ENCODE peak calls at places on chromosomes 4 and X, in seven cellular contexts. One of them, this sample, is unnamed.

GRCh38 chr4:127555106-127555505 is 77.7 kb upstream of the INTU start:
- DNase-seq in endothelial cell of umbilical vein: no peak
- DNase-seq in mucosa of descending colon: no peak
- DNase-seq in naive thymus-derived CD4-positive, alpha-beta T cell: no peak
- DNase-seq in tibial nerve: no peak
- DNase-seq in MM.1S: no peak
- DNase-seq in heart right ventricle: no peak
- DNase-seq in this sample: no peak

GRCh38 chrX:134592303-134592702 is 66.0 kb downstream of the PLAC1 start:
- DNase-seq in endothelial cell of umbilical vein: no peak
- DNase-seq in mucosa of descending colon: no peak
- DNase-seq in naive thymus-derived CD4-positive, alpha-beta T cell: no peak
- DNase-seq in tibial nerve: no peak
- DNase-seq in MM.1S: no peak
- DNase-seq in heart right ventricle: no peak
- DNase-seq in this sample: no peak

GRCh38 chr4:8270912-8271815 is 1.6 kb downstream of the HTRA3 start:
- DNase-seq in endothelial cell of umbilical vein: no peak
- DNase-seq in mucosa of descending colon: no peak
- DNase-seq in naive thymus-derived CD4-positive, alpha-beta T cell: no peak
- DNase-seq in tibial nerve: no peak
- DNase-seq in MM.1S: no peak
- DNase-seq in heart right ventricle: no peak
- DNase-seq in this sample: no peak

GRCh38 chrX:132648870-132649269 is 160.0 kb upstream of the MBNL3 start:
- DNase-seq in endothelial cell of umbilical vein: no peak
- DNase-seq in mucosa of descending colon: no peak
- DNase-seq in naive thymus-derived CD4-positive, alpha-beta T cell: no peak
- DNase-seq in tibial nerve: no peak
- DNase-seq in MM.1S: no peak
- DNase-seq in heart right ventricle: no peak
- DNase-seq in this sample: no peak

GRCh38 chrX:116243039-116243438 is 72.5 kb downstream of the AGTR2 start:
- DNase-seq in endothelial cell of umbilical vein: no peak
- DNase-seq in mucosa of descending colon: no peak
- DNase-seq in naive thymus-derived CD4-positive, alpha-beta T cell: no peak
- DNase-seq in tibial nerve: no peak
- DNase-seq in MM.1S: no peak
- DNase-seq in heart right ventricle: no peak
- DNase-seq in this sample: no peak

GRCh38 chr4:151226004-151226932 is 50.7 kb upstream of the PRSS48 start:
- DNase-seq in endothelial cell of umbilical vein: peak; percentile 92
- DNase-seq in mucosa of descending colon: no peak
- DNase-seq in naive thymus-derived CD4-positive, alpha-beta T cell: no peak
- DNase-seq in tibial nerve: no peak
- DNase-seq in MM.1S: no peak
- DNase-seq in heart right ventricle: no peak
- DNase-seq in this sample: no peak

GRCh38 chr4:66923081-66923865 is 622.0 kb downstream of the CENPC start:
- DNase-seq in endothelial cell of umbilical vein: no peak
- DNase-seq in mucosa of descending colon: no peak
- DNase-seq in naive thymus-derived CD4-positive, alpha-beta T cell: no peak
- DNase-seq in tibial nerve: no peak
- DNase-seq in MM.1S: no peak
- DNase-seq in heart right ventricle: no peak
- DNase-seq in this sample: no peak

GRCh38 chr4:174152717-174153466 is 130.6 kb downstream of the FBXO8 start:
- DNase-seq in endothelial cell of umbilical vein: no peak
- DNase-seq in mucosa of descending colon: no peak
- DNase-seq in naive thymus-derived CD4-positive, alpha-beta T cell: no peak
- DNase-seq in tibial nerve: no peak
- DNase-seq in MM.1S: no peak
- DNase-seq in heart right ventricle: no peak
- DNase-seq in this sample: no peak

GRCh38 chr4:6470502-6471302 is 1.7 kb downstream of the PPP2R2C start:
- DNase-seq in endothelial cell of umbilical vein: peak; percentile 12
- DNase-seq in mucosa of descending colon: peak; percentile 46
- DNase-seq in naive thymus-derived CD4-positive, alpha-beta T cell: no peak
- DNase-seq in tibial nerve: no peak
- DNase-seq in MM.1S: no peak
- DNase-seq in heart right ventricle: peak; percentile 25
- DNase-seq in this sample: no peak

GRCh38 chr4:153582954-153583456 is 101.1 kb upstream of the TLR2 start:
- DNase-seq in endothelial cell of umbilical vein: no peak
- DNase-seq in mucosa of descending colon: no peak
- DNase-seq in naive thymus-derived CD4-positive, alpha-beta T cell: no peak
- DNase-seq in tibial nerve: no peak
- DNase-seq in MM.1S: no peak
- DNase-seq in heart right ventricle: no peak
- DNase-seq in this sample: no peak

GRCh38 chrX:154517101-154517781 is 1.2 kb upstream of the FAM3A start:
- DNase-seq in endothelial cell of umbilical vein: no peak
- DNase-seq in mucosa of descending colon: no peak
- DNase-seq in naive thymus-derived CD4-positive, alpha-beta T cell: no peak
- DNase-seq in tibial nerve: no peak
- DNase-seq in MM.1S: no peak
- DNase-seq in heart right ventricle: no peak
- DNase-seq in this sample: no peak

GRCh38 chr4:61294001-61294400 is 93.9 kb downstream of the ADGRL3 start:
- DNase-seq in endothelial cell of umbilical vein: no peak
- DNase-seq in mucosa of descending colon: no peak
- DNase-seq in naive thymus-derived CD4-positive, alpha-beta T cell: no peak
- DNase-seq in tibial nerve: no peak
- DNase-seq in MM.1S: no peak
- DNase-seq in heart right ventricle: no peak
- DNase-seq in this sample: no peak

GRCh38 chr4:57187241-57187640 is 77.1 kb upstream of the IGFBP7 start:
- DNase-seq in endothelial cell of umbilical vein: no peak
- DNase-seq in mucosa of descending colon: no peak
- DNase-seq in naive thymus-derived CD4-positive, alpha-beta T cell: no peak
- DNase-seq in tibial nerve: no peak
- DNase-seq in MM.1S: no peak
- DNase-seq in heart right ventricle: no peak
- DNase-seq in this sample: no peak

GRCh38 chr4:3851211-3851610 is 85.0 kb downstream of the ADRA2C start:
- DNase-seq in endothelial cell of umbilical vein: no peak
- DNase-seq in mucosa of descending colon: no peak
- DNase-seq in naive thymus-derived CD4-positive, alpha-beta T cell: no peak
- DNase-seq in tibial nerve: no peak
- DNase-seq in MM.1S: peak; percentile 27
- DNase-seq in heart right ventricle: no peak
- DNase-seq in this sample: no peak

GRCh38 chr4:123819362-123820035 is 422.9 kb downstream of the SPRY1 start:
- DNase-seq in endothelial cell of umbilical vein: no peak
- DNase-seq in mucosa of descending colon: no peak
- DNase-seq in naive thymus-derived CD4-positive, alpha-beta T cell: no peak
- DNase-seq in tibial nerve: no peak
- DNase-seq in MM.1S: no peak
- DNase-seq in heart right ventricle: no peak
- DNase-seq in this sample: no peak

GRCh38 chrX:33142331-33142730 is 69.0 kb downstream of the DMD start:
- DNase-seq in endothelial cell of umbilical vein: no peak
- DNase-seq in mucosa of descending colon: no peak
- DNase-seq in naive thymus-derived CD4-positive, alpha-beta T cell: no peak
- DNase-seq in tibial nerve: no peak
- DNase-seq in MM.1S: no peak
- DNase-seq in heart right ventricle: no peak
- DNase-seq in this sample: no peak

GRCh38 chrX:45667666-45668065 is 467.0 kb upstream of the DIPK2B start:
- DNase-seq in endothelial cell of umbilical vein: peak; percentile 1
- DNase-seq in mucosa of descending colon: no peak
- DNase-seq in naive thymus-derived CD4-positive, alpha-beta T cell: no peak
- DNase-seq in tibial nerve: no peak
- DNase-seq in MM.1S: no peak
- DNase-seq in heart right ventricle: no peak
- DNase-seq in this sample: no peak

GRCh38 chrX:153537080-153537479 is 19.6 kb downstream of the ATP2B3 start:
- DNase-seq in endothelial cell of umbilical vein: no peak
- DNase-seq in mucosa of descending colon: no peak
- DNase-seq in naive thymus-derived CD4-positive, alpha-beta T cell: no peak
- DNase-seq in tibial nerve: no peak
- DNase-seq in MM.1S: no peak
- DNase-seq in heart right ventricle: no peak
- DNase-seq in this sample: no peak

GRCh38 chrX:11944486-11944885 is 186.4 kb downstream of the MSL3 start:
- DNase-seq in endothelial cell of umbilical vein: peak; percentile 15
- DNase-seq in mucosa of descending colon: no peak
- DNase-seq in naive thymus-derived CD4-positive, alpha-beta T cell: no peak
- DNase-seq in tibial nerve: no peak
- DNase-seq in MM.1S: no peak
- DNase-seq in heart right ventricle: no peak
- DNase-seq in this sample: no peak

DNA sequence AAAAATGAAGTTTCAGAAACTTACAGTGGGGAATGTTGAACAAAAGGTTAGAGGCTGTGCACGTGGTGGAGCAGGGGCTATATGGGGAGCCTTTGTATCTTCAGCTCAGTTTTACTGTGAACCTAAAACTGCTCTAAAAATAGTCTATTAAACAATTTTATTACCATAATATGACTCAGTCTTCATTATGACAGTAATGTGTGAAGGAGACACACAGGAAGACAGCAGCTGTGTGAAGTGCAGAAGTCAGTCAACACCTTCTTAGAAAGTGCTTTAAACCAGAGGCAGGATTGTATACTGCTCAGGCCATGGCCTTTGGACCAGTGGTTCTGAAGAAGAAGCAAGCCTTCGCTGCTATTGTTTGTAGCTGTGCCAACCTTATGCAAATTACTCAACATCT is 89.7 kb downstream of the ARHGAP10 start:
- DNase-seq in endothelial cell of umbilical vein: peak; percentile 23
- DNase-seq in mucosa of descending colon: no peak
- DNase-seq in naive thymus-derived CD4-positive, alpha-beta T cell: no peak
- DNase-seq in tibial nerve: no peak
- DNase-seq in MM.1S: no peak
- DNase-seq in heart right ventricle: no peak
- DNase-seq in this sample: peak; percentile 6
- H3K4me1 ChIP-seq in endothelial cell of umbilical vein: peaks cover 18% of the 10 kb centered on the region
- H3K4me1 ChIP-seq in mucosa of descending colon: peaks cover 4% of the 10 kb centered on the region
- H3K4me1 ChIP-seq in naive thymus-derived CD4-positive, alpha-beta T cell: no peaks in the 10 kb centered on the region
- H3K4me1 ChIP-seq in tibial nerve: peaks cover 17% of the 10 kb centered on the region
- H3K4me1 ChIP-seq in MM.1S: no peaks in the 10 kb centered on the region
- H3K4me1 ChIP-seq in heart right ventricle: peaks cover 62% of the 10 kb centered on the region
- H3K4me1 ChIP-seq in this sample: no peaks in the 10 kb centered on the region

DNA sequence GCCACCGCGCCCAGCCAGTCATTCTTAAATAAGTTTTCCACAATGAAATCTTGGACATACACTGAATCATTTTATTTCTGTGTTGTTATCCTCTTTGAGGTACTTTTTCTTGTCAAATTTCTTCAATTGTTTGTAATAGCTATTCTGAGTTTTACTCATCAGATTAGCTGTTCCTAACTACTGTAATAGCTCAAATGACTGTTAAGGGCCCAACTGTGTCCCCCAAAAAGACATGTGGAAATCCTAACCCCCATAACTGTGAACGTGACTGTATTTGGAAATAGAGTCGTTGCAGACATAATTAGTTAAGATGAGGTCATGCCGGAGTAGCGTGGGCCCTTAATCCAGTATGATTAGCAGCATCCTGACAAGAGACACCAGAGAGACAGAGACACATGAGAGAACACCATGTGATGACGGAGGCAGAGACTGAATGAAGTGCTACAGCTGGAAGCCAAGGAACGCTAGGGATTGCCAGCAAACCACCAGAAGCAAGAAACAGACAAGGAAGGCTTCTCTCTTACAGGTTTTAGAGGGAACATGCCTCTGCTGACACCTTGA is 22.9 kb downstream of the ACOT9 start:
- DNase-seq in endothelial cell of umbilical vein: no peak
- DNase-seq in mucosa of descending colon: no peak
- DNase-seq in naive thymus-derived CD4-positive, alpha-beta T cell: no peak
- DNase-seq in tibial nerve: no peak
- DNase-seq in MM.1S: no peak
- DNase-seq in heart right ventricle: no peak
- DNase-seq in this sample: no peak
- H3K36me3 ChIP-seq in endothelial cell of umbilical vein: no peaks in the 10 kb centered on the region
- H3K36me3 ChIP-seq in mucosa of descending colon: no peaks in the 10 kb centered on the region
- H3K36me3 ChIP-seq in naive thymus-derived CD4-positive, alpha-beta T cell: no peaks in the 10 kb centered on the region
- H3K36me3 ChIP-seq in tibial nerve: no peaks in the 10 kb centered on the region
- H3K36me3 ChIP-seq in MM.1S: no peaks in the 10 kb centered on the region
- H3K36me3 ChIP-seq in heart right ventricle: no peaks in the 10 kb centered on the region
- H3K36me3 ChIP-seq in this sample: peaks cover 29% of the 10 kb centered on the region

GRCh38 chr4:140253556-140254027 is 99.6 kb upstream of the MAML3 start:
- DNase-seq in endothelial cell of umbilical vein: no peak
- DNase-seq in mucosa of descending colon: no peak
- DNase-seq in naive thymus-derived CD4-positive, alpha-beta T cell: no peak
- DNase-seq in tibial nerve: no peak
- DNase-seq in MM.1S: no peak
- DNase-seq in heart right ventricle: no peak
- DNase-seq in this sample: no peak
- H3K4me3 ChIP-seq in endothelial cell of umbilical vein: no peak overlapping the region
- H3K4me3 ChIP-seq in mucosa of descending colon: no peak overlapping the region
- H3K4me3 ChIP-seq in naive thymus-derived CD4-positive, alpha-beta T cell: no peak overlapping the region
- H3K4me3 ChIP-seq in tibial nerve: peak overlapping the region; percentile 59
- H3K4me3 ChIP-seq in MM.1S: no peak overlapping the region
- H3K4me3 ChIP-seq in heart right ventricle: no peak overlapping the region
- H3K4me3 ChIP-seq in this sample: no peak overlapping the region

GRCh38 chrX:38596939-38597338 is 35.6 kb downstream of the TSPAN7 start:
- DNase-seq in endothelial cell of umbilical vein: no peak
- DNase-seq in mucosa of descending colon: no peak
- DNase-seq in naive thymus-derived CD4-positive, alpha-beta T cell: no peak
- DNase-seq in tibial nerve: no peak
- DNase-seq in MM.1S: no peak
- DNase-seq in heart right ventricle: no peak
- DNase-seq in this sample: no peak
- H3K4me1 ChIP-seq in endothelial cell of umbilical vein: no peaks in the 10 kb centered on the region
- H3K4me1 ChIP-seq in mucosa of descending colon: no peaks in the 10 kb centered on the region
- H3K4me1 ChIP-seq in naive thymus-derived CD4-positive, alpha-beta T cell: no peaks in the 10 kb centered on the region
- H3K4me1 ChIP-seq in tibial nerve: no peaks in the 10 kb centered on the region
- H3K4me1 ChIP-seq in MM.1S: peaks cover 8% of the 10 kb centered on the region
- H3K4me1 ChIP-seq in heart right ventricle: no peaks in the 10 kb centered on the region
- H3K4me1 ChIP-seq in this sample: no peaks in the 10 kb centered on the region

DNA sequence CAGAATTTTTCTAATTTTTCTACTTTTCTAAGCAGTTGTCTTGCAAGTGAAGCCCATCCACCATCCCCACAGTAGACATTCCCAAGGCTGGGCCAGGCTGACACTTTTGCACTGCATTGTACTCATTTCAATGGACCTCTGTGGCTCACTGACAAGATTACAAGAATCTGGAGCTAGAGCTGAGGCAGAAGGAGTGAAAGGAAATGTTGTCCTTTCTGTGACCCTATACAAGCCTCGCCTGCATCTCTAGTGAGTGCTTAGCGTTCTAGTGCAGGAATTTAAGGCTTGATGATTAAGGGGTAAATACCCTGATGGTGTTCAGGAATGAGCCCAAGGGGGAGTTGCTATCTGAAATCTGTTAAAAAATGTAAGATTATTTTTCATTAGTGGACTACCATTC is 6.3 kb downstream of the MAGED1 start:
- DNase-seq in endothelial cell of umbilical vein: no peak
- DNase-seq in mucosa of descending colon: no peak
- DNase-seq in naive thymus-derived CD4-positive, alpha-beta T cell: no peak
- DNase-seq in tibial nerve: no peak
- DNase-seq in MM.1S: no peak
- DNase-seq in heart right ventricle: no peak
- DNase-seq in this sample: no peak
- H3K36me3 ChIP-seq in endothelial cell of umbilical vein: peaks cover 26% of the 10 kb centered on the region
- H3K36me3 ChIP-seq in mucosa of descending colon: no peaks in the 10 kb centered on the region
- H3K36me3 ChIP-seq in naive thymus-derived CD4-positive, alpha-beta T cell: no peaks in the 10 kb centered on the region
- H3K36me3 ChIP-seq in tibial nerve: no peaks in the 10 kb centered on the region
- H3K36me3 ChIP-seq in MM.1S: no peaks in the 10 kb centered on the region
- H3K36me3 ChIP-seq in heart right ventricle: no peaks in the 10 kb centered on the region
- H3K36me3 ChIP-seq in this sample: peaks cover 11% of the 10 kb centered on the region